ENCODE peak calls at places on chromosomes 4 and X, in ten cellular contexts. Z is SJSA1; N is stimulated activated effector memory CD8-positive, alpha-beta T cell treated with anti-CD3 and anti-CD28 coated beads, Interleukin-12 subunit alpha, Interleukin-12 subunit beta, amount 100 ng/mL, for 72 hours; P is vagina; Y is AG09309; C is stimulated activated CD8-positive, alpha-beta memory T cell treated with anti-CD3 and anti-CD28 coated beads, Interleukin-4, amount 100 ng/mL, for 4 hours; T is fibroblast of mammary gland; K is cardiac muscle cell; X is amygdala; W is EH. R is an unnamed sample.

GRCh38 chr4:150867148-150867547 is 147.9 kb downstream of the LRBA start:
- DNase-seq in Z (no peak), N (peak; percentile 28), P (no peak), Y (peak; percentile 56), C (no peak), T (peak; percentile 84), K (peak; percentile 91), X (no peak), W (peak; percentile 78), R (peak; percentile 57)

GRCh38 chr4:7398104-7398423 is 36.7 kb downstream of the PSAPL1 start:
- DNase-seq in Z (peak; percentile 36), N (no peak), P (no peak), Y (no peak), C (no peak), T (peak; percentile 18), K (peak; percentile 85), X (no peak), W (peak; percentile 21), R (peak; percentile 91)

GRCh38 chr4:119977135-119977534 is 89.5 kb downstream of the MAD2L1 start:
- DNase-seq in Z (no peak), N (no peak), P (no peak), Y (no peak), C (no peak), T (no peak), K (no peak), X (no peak), W (no peak), R (no peak)

GRCh38 chr4:141786921-141787320 is 150.5 kb downstream of the IL15 start:
- DNase-seq in Z (no peak), N (no peak), P (no peak), Y (peak; percentile 37), C (no peak), T (no peak), K (no peak), X (no peak), W (peak; percentile 54), R (no peak)

GRCh38 chrX:133559909-133560308 is 144.6 kb upstream of the GPC4 start:
- DNase-seq in Z (no peak), N (no peak), P (no peak), Y (no peak), C (no peak), T (no peak), K (no peak), X (no peak), W (no peak), R (no peak)

GRCh38 chrX:53476371-53476770 is 42.2 kb upstream of the HSD17B10 start:
- DNase-seq in Z (no peak), N (no peak), P (no peak), Y (peak; percentile 41), C (no peak), T (peak; percentile 79), K (no peak), X (no peak), W (peak; percentile 32), R (no peak)

GRCh38 chr4:143616771-143617170 is 83.7 kb downstream of the FREM3 start:
- DNase-seq in Z (no peak), N (no peak), P (no peak), Y (peak; percentile 53), C (no peak), T (peak; percentile 87), K (no peak), X (no peak), W (peak; percentile 52), R (no peak)

GRCh38 chrX:49276671-49277519 is 7.3 kb downstream of the PPP1R3F start:
- DNase-seq in Z (no peak), N (no peak), P (peak; percentile 67), Y (no peak), C (no peak), T (peak; percentile 34), K (no peak), X (no peak), W (no peak), R (no peak)

GRCh38 chr4:26298198-26298950 is 22.4 kb upstream of the RBPJ start:
- DNase-seq in Z (no peak), N (no peak), P (no peak), Y (peak; percentile 24), C (no peak), T (peak; percentile 67), K (no peak), X (no peak), W (peak; percentile 84), R (no peak)

GRCh38 chrX:41303013-41303412 is 30.9 kb upstream of the DDX3X start:
- DNase-seq in Z (no peak), N (no peak), P (no peak), Y (peak; percentile 41), C (no peak), T (peak; percentile 21), K (no peak), X (no peak), W (no peak), R (no peak)

GRCh38 chr4:138178566-138178965 is 63.6 kb downstream of the SLC7A11 start:
- DNase-seq in Z (no peak), N (no peak), P (no peak), Y (no peak), C (no peak), T (peak; percentile 42), K (no peak), X (no peak), W (peak; percentile 48), R (no peak)

GRCh38 chr4:2259541-2260267 is 2.2 kb downstream of the MXD4 start:
- DNase-seq in Z (no peak), N (no peak), P (no peak), Y (no peak), C (no peak), T (no peak), K (no peak), X (no peak), W (no peak), R (peak; percentile 13)

GRCh38 chr4:71541541-71541940 is 202.7 kb downstream of the SLC4A4 start:
- DNase-seq in Z (no peak), N (no peak), P (no peak), Y (no peak), C (no peak), T (no peak), K (no peak), X (no peak), W (no peak), R (no peak)

GRCh38 chr4:1660948-1661677 is 23.0 kb downstream of the FAM53A start:
- DNase-seq in Z (no peak), N (no peak), P (no peak), Y (no peak), C (no peak), T (no peak), K (no peak), X (no peak), W (no peak), R (no peak)